ENCODE peak calls at places on chromosomes 16 and 17, in seven cellular contexts. P is PC-9, V is HepG2, Y is transverse colon, E is MM.1S, I is heart right ventricle, H is aorta. B is an unnamed sample.

GRCh38 chr16:57764341-57765159 is 29.0 kb downstream of the KATNB1 start:
- DNase-seq in I (no peak), Y (no peak), E (peak), H (no peak), V (peak), P (peak), B (peak)

GRCh38 chr16:10428433-10429168 is 42.7 kb downstream of the ATF7IP2 start:
- DNase-seq in V (no peak), I (no peak), H (no peak), Y (no peak), E (no peak), P (peak), B (no peak)

GRCh38 chr17:4751925-4752324 is 12.2 kb upstream of the CXCL16 start:
- DNase-seq in P (no peak), Y (no peak), E (no peak), V (peak), I (no peak), H (peak), B (no peak)

GRCh38 chr16:10661737-10662136 is 33.0 kb downstream of the TEKT5 start:
- DNase-seq in V (no peak), E (no peak), P (no peak), H (no peak), I (no peak), Y (no peak), B (no peak)

GRCh38 chr17:8133398-8133797 is 9.5 kb upstream of the HES7 start:
- DNase-seq in P (no peak), Y (no peak), V (no peak), E (no peak), H (no peak), I (no peak), B (no peak)

GRCh38 chr16:70696368-70696767 is 10.5 kb upstream of the MTSS2 start:
- DNase-seq in Y (no peak), I (no peak), H (no peak), P (no peak), E (no peak), V (no peak), B (no peak)

GRCh38 chr17:74810699-74811485 is 34.7 kb upstream of the NAT9 start:
- DNase-seq in V (no peak), I (no peak), P (no peak), H (no peak), E (no peak), Y (no peak), B (no peak)

GRCh38 chr16:55760665-55761035 is 72.2 kb downstream of the CES1 start:
- DNase-seq in P (no peak), E (no peak), V (no peak), H (peak), I (no peak), Y (no peak), B (no peak)

GRCh38 chr16:67170168-67170947 is at the start of gene NOL3:
- DNase-seq in V (peak), H (peak), E (peak), P (peak), Y (peak), I (peak), B (no peak)

GRCh38 chr17:77503916-77504651 is 363.3 kb downstream of the SEC14L1 start:
- DNase-seq in P (no peak), E (no peak), H (peak), V (no peak), I (no peak), Y (no peak), B (no peak)

GRCh38 chr16:11572301-11572995 is 14.3 kb downstream of the LITAF start:
- DNase-seq in P (no peak), I (no peak), H (peak), Y (peak), E (no peak), V (no peak), B (no peak)

GRCh38 chr17:236641-237405 is 55.4 kb upstream of the DOC2B start:
- DNase-seq in I (no peak), V (no peak), P (no peak), H (peak), Y (peak), E (no peak), B (peak)

GRCh38 chr16:68658974-68659360 is 13.9 kb downstream of the CDH3 start:
- DNase-seq in E (no peak), Y (no peak), P (no peak), H (no peak), I (no peak), V (no peak), B (no peak)

GRCh38 chr17:74950207-74950606 is 14.5 kb downstream of the OTOP3 start:
- DNase-seq in V (no peak), P (peak), E (no peak), I (no peak), Y (no peak), H (no peak), B (peak)

GRCh38 chr17:7460850-7461660 is 16.2 kb downstream of the CHRNB1 start:
- DNase-seq in I (no peak), H (no peak), V (no peak), E (no peak), P (no peak), Y (no peak), B (no peak)

GRCh38 chr16:15521758-15522509 is 87.5 kb downstream of the BMERB1 start:
- DNase-seq in I (no peak), P (no peak), V (no peak), H (no peak), E (no peak), Y (no peak), B (no peak)

GRCh38 chr16:13390093-13390985 is 488.9 kb downstream of the SHISA9 start:
- DNase-seq in H (no peak), P (no peak), V (no peak), I (no peak), E (no peak), Y (no peak), B (no peak)

GRCh38 chr16:73024571-73025105 is 23.3 kb downstream of the ZFHX3 start:
- DNase-seq in V (no peak), E (no peak), H (no peak), P (no peak), Y (no peak), I (no peak), B (no peak)

GRCh38 chr17:17506893-17507464 is 10.8 kb upstream of the RASD1 start:
- DNase-seq in H (peak), P (no peak), I (peak), Y (no peak), E (no peak), V (no peak), B (peak)

GRCh38 chr16:78353610-78354009 is 254.2 kb downstream of the WWOX start:
- DNase-seq in V (no peak), E (no peak), I (no peak), Y (no peak), P (no peak), H (no peak), B (no peak)

GRCh38 chr16:82603784-82604411 is 22.9 kb upstream of the CDH13 start:
- DNase-seq in E (no peak), I (peak), P (no peak), Y (peak), H (peak), V (peak), B (no peak)

GRCh38 chr16:66928702-66929388 is 3.5 kb upstream of the RRAD start:
- DNase-seq in I (no peak), H (no peak), Y (peak), P (peak), E (no peak), V (peak), B (no peak)

GRCh38 chr16:78460428-78460827 is 361.0 kb downstream of the WWOX start:
- DNase-seq in H (no peak), V (peak), Y (no peak), P (no peak), I (no peak), E (no peak), B (no peak)

GRCh38 chr17:49779730-49780220 is 8.7 kb upstream of the KAT7 start:
- DNase-seq in P (peak), V (peak), I (no peak), H (no peak), E (peak), Y (peak), B (no peak)

GRCh38 chr17:58531661-58532554 is 17.5 kb upstream of the MTMR4 start:
- DNase-seq in H (peak), Y (peak), P (peak), V (no peak), I (peak), E (peak), B (no peak)

GRCh38 chr16:71205482-71206131 is 24.9 kb downstream of the HYDIN start:
- DNase-seq in E (no peak), V (no peak), P (no peak), I (peak), Y (no peak), H (no peak), B (no peak)

GRCh38 chr17:39818282-39819000 is 45.7 kb downstream of the IKZF3 start:
- DNase-seq in E (peak), H (no peak), I (no peak), Y (no peak), P (no peak), V (no peak), B (no peak)

GRCh38 chr16:66619534-66620418 is 15.3 kb downstream of the CMTM3 start:
- DNase-seq in E (no peak), Y (no peak), P (no peak), I (no peak), H (no peak), V (no peak), B (no peak)

GRCh38 chr17:34458266-34458665 is 95.2 kb upstream of the CCL1 start:
- DNase-seq in V (no peak), Y (no peak), P (no peak), I (no peak), E (no peak), H (peak), B (no peak)

GRCh38 chr17:34452769-34453168 is 89.7 kb upstream of the CCL1 start:
- DNase-seq in H (no peak), I (no peak), V (no peak), E (no peak), P (no peak), Y (no peak), B (no peak)

GRCh38 chr17:34451313-34451712 is 88.3 kb upstream of the CCL1 start:
- DNase-seq in Y (no peak), P (no peak), I (no peak), E (no peak), V (no peak), H (no peak), B (no peak)

GRCh38 chr17:34456121-34456520 is 93.1 kb upstream of the CCL1 start:
- DNase-seq in P (no peak), Y (no peak), I (no peak), V (no peak), E (peak), H (no peak), B (no peak)
- H3K4me3 ChIP-seq in P (no peak), Y (no peak), I (no peak), V (no peak), E (no peak), H (no peak), B (no peak)

GRCh38 chr17:76402711-76403110 is 18.3 kb downstream of the SPHK1 start:
- DNase-seq in I (peak), E (no peak), P (no peak), H (no peak), Y (no peak), V (no peak), B (no peak)
- H3K27ac ChIP-seq in I (no peak), E (no peak), P (no peak), H (no peak), Y (no peak), V (no peak), B (no peak)

GRCh38 chr16:75264999-75265910 is 13.8 kb upstream of the BCAR1 start:
- DNase-seq in Y (peak), H (peak), E (no peak), P (peak), I (peak), V (no peak), B (peak)
- H3K4me3 ChIP-seq in Y (peak), H (peak), E (peak), P (peak), I (peak), V (peak), B (peak)

GRCh38 chr17:45018514-45019176 is 32.8 kb downstream of the DCAKD start:
- DNase-seq in V (no peak), P (peak), Y (peak), H (no peak), E (no peak), I (peak), B (no peak)
- H3K27ac ChIP-seq in V (no peak), P (no peak), Y (peak), H (no peak), E (no peak), I (peak), B (peak)

GRCh38 chr16:30922420-30922959 is 882 bp upstream of the FBXL19 start:
- DNase-seq in H (peak), V (peak), I (peak), P (peak), Y (peak), E (peak), B (peak)

GRCh38 chr16:30922960-30923535 is 324 bp upstream of the FBXL19 start:
- DNase-seq in V (peak), I (peak), H (peak), P (peak), E (peak), Y (peak), B (peak)

GRCh38 chr16:30921748-30922419 is 1.5 kb upstream of the FBXL19 start:
- DNase-seq in Y (peak), H (peak), E (peak), I (peak), P (peak), V (peak), B (peak)

GRCh38 chr16:30923554-30924085 is at the start of gene FBXL19:
- DNase-seq in H (peak), I (peak), E (no peak), Y (peak), V (no peak), P (no peak), B (no peak)

DNA sequence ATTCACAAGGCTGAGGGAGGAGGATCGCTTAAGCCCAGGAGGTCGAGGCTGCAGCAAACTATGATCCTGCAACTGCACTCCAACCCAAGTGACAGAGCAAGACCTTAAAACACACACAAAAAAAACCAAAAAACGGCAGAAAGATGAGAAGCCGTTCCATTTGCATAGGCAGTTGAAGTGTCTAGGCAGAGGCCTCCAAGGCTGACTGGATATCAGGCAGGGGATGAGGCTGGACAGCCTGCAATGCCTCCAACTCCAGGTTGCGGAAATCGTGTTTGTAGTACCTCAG is 2.0 kb upstream of the FBXL19 start:
- DNase-seq in Y (no peak), I (no peak), E (no peak), V (no peak), P (no peak), H (no peak), B (no peak)
- H3K4me3 ChIP-seq in Y (peak), I (peak), E (peak), V (peak), P (peak), H (no peak), B (peak)

B was measured in RWPE2.